ENCODE peak calls at places on chromosomes 16 and 17, in four cellular contexts. X is endodermal cell, O is AG04450, R is bronchial epithelial cell. N is an unnamed sample.

GRCh38 chr17:18315498-18316360 is 636 bp downstream of the SMCR8 start:
- DNase-seq in X (no peak), O (no peak), R (no peak), N (no peak)

GRCh38 chr16:85168732-85169256 is 56.5 kb upstream of the CIBAR2 start:
- DNase-seq in X (peak), O (no peak), R (no peak), N (no peak)

GRCh38 chr16:59719121-59719520 is 985.0 kb upstream of the GOT2 start:
- DNase-seq in X (no peak), O (no peak), R (no peak), N (peak)

GRCh38 chr17:61127960-61128359 is 271.7 kb upstream of the TBX2 start:
- DNase-seq in X (no peak), O (no peak), R (no peak), N (no peak)

GRCh38 chr16:29940656-29941055 is 14.6 kb upstream of the KCTD13 start:
- DNase-seq in X (no peak), O (no peak), R (no peak), N (no peak)

GRCh38 chr16:9516444-9516843 is 425.0 kb downstream of the HAPSTR1 start:
- DNase-seq in X (no peak), O (no peak), R (no peak), N (no peak)

GRCh38 chr17:73286863-73287296 is 24.9 kb downstream of the CDC42EP4 start:
- DNase-seq in X (no peak), O (no peak), R (peak), N (no peak)

GRCh38 chr17:57487552-57487951 is 231.2 kb downstream of the MSI2 start:
- DNase-seq in X (no peak), O (no peak), R (no peak), N (no peak)

GRCh38 chr16:2244301-2244700 is 7.1 kb downstream of the ECI1 start:
- DNase-seq in X (no peak), O (no peak), R (no peak), N (no peak)

GRCh38 chr17:57986841-57987581 is 1.0 kb downstream of the VEZF1 start:
- DNase-seq in X (peak), O (peak), R (peak), N (peak)

GRCh38 chr16:9627427-9627826 is 536.0 kb downstream of the HAPSTR1 start:
- DNase-seq in X (no peak), O (no peak), R (no peak), N (no peak)

GRCh38 chr17:77332981-77333685 is 192.4 kb downstream of the SEC14L1 start:
- DNase-seq in X (no peak), O (no peak), R (peak), N (no peak)

GRCh38 chr17:41486809-41487530 is 2.7 kb downstream of the KRT36 start:
- DNase-seq in X (peak), O (no peak), R (no peak), N (no peak)

GRCh38 chr17:56098746-56099145 is 54.5 kb upstream of the ANKFN1 start:
- DNase-seq in X (no peak), O (no peak), R (no peak), N (no peak)

GRCh38 chr17:69084911-69085310 is 24.2 kb upstream of the ABCA9 start:
- DNase-seq in X (peak), O (no peak), R (peak), N (no peak)

GRCh38 chr16:57993452-57993851 is 7.0 kb downstream of the ZNF319 start:
- DNase-seq in X (no peak), O (no peak), R (peak), N (no peak)

GRCh38 chr16:72844225-72844920 is 203.6 kb downstream of the ZFHX3 start:
- DNase-seq in X (no peak), O (no peak), R (no peak), N (no peak)

GRCh38 chr17:6072157-6072556 is 2.0 kb downstream of the WSCD1 start:
- DNase-seq in X (no peak), O (no peak), R (peak), N (no peak)

GRCh38 chr16:84378567-84378966 is 10.2 kb downstream of the ATP2C2 start:
- DNase-seq in X (no peak), O (no peak), R (peak), N (no peak)

GRCh38 chr16:2388875-2389433 is 40.3 kb upstream of the CCNF start:
- DNase-seq in X (no peak), O (peak), R (peak), N (no peak)

GRCh38 chr17:57783338-57783742 is 38.2 kb upstream of the CCDC182 start:
- DNase-seq in X (peak), O (no peak), R (peak), N (no peak)

GRCh38 chr16:85531516-85531915 is 81.6 kb upstream of the GSE1 start:
- DNase-seq in X (no peak), O (no peak), R (no peak), N (no peak)

GRCh38 chr16:30956601-30957455 is 726 bp upstream of the SETD1A start:
- DNase-seq in X (peak), O (no peak), R (peak), N (peak)
- TF ChIP-seq CTCF in X (peak), O (peak), R (peak), N (peak)

GRCh38 chr16:4323071-4323844 is 7.4 kb downstream of the GLIS2 start:
- DNase-seq in X (peak), O (no peak), R (no peak), N (no peak)
- H3K4me3 ChIP-seq in X (no peak), O (no peak), R (no peak), N (no peak)

GRCh38 chr17:39270923-39271322 is 45.2 kb upstream of the STAC2 start:
- DNase-seq in X (peak), O (peak), R (peak), N (peak)
- TF ChIP-seq CTCF in X (peak), O (peak), R (no peak), N (peak)

DNA sequence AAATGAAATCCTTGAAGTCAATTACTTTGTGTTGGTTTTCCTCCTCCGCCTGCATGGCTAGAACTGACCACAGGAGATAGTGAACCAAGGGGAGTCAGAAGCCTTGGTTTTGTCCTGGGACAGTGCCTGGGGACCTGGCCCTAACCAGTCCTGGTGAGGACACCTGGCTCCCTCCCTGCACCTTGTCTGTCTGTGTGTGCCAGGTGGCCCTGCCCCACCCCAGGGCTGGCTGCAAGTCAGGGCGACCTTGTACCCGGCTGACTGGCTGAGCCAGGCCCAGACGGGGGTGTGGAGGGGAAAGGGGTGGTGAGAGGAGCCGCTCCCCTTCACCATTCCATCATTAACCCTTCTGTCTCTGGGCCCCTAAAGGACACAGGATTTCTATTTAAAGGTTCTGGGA is 3.4 kb downstream of the RAPGEFL1 start:
- DNase-seq in X (no peak), O (no peak), R (peak), N (no peak)
- H3K4me3 ChIP-seq in X (no peak), O (no peak), R (no peak), N (no peak)

DNA sequence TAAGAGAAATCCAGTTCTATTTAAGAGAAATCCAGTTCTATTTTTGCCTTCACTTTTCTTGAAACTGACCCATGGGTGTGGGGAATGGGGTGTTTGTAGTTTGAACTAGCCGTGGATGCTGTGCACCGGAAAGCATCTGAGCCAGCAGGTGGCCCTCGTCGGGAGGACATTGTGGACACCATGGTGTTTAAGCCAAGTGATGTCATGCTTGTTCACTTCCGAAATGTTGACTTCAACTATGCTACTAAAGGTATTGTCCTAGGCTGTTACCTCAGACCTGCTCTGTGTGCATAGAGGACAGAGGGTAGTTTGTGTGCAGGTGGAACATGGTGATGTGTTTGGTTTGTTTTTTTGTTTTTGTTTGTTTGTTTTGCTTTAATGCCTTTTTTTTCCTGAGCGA is 3.3 kb downstream of the ATXN2L start:
- DNase-seq in X (no peak), O (no peak), R (peak), N (no peak)
- TF ChIP-seq CTCF in X (no peak), O (peak), R (peak), N (no peak)

GRCh38 chr17:2266865-2267228 is 36.7 kb downstream of the SMG6 start:
- DNase-seq in X (no peak), O (no peak), R (no peak), N (no peak)

GRCh38 chr17:2262146-2262587 is 41.4 kb downstream of the SMG6 start:
- DNase-seq in X (no peak), O (peak), R (peak), N (no peak)

GRCh38 chr17:2263183-2263954 is 40.2 kb downstream of the SMG6 start:
- DNase-seq in X (no peak), O (no peak), R (no peak), N (no peak)

GRCh38 chr17:2266045-2266864 is 37.3 kb downstream of the SMG6 start:
- DNase-seq in X (no peak), O (no peak), R (no peak), N (no peak)

GRCh38 chr17:2264023-2264860 is 39.3 kb downstream of the SMG6 start:
- DNase-seq in X (no peak), O (no peak), R (no peak), N (no peak)
- H3K4me3 ChIP-seq in X (no peak), O (no peak), R (no peak), N (no peak)

N was measured in retinal pigment epithelial cell.